ENCODE peak calls at places on chromosome 21, in six cellular contexts. K, R, Z, O, F and Q are unnamed samples.

GRCh38 chr21:38660333-38661295 is 145.1 kb upstream of the ETS2 start:
- DNase-seq in K (no peak), R (peak), Z (peak), O (no peak), F (peak), Q (peak)

GRCh38 chr21:31524140-31524539 is 135.4 kb upstream of the SOD1 start:
- DNase-seq in K (no peak), R (no peak), Z (no peak), O (no peak), F (no peak), Q (no peak)

GRCh38 chr21:42653492-42654061 is at the start of gene PDE9A:
- DNase-seq in K (no peak), R (no peak), Z (no peak), O (no peak), F (peak), Q (no peak)

GRCh38 chr21:33299181-33299752 is 25.5 kb upstream of the IFNAR1 start:
- DNase-seq in K (no peak), R (no peak), Z (no peak), O (no peak), F (no peak), Q (no peak)

GRCh38 chr21:25855591-25855990 is 120.8 kb downstream of the GABPA start:
- DNase-seq in K (peak), R (no peak), Z (no peak), O (no peak), F (no peak), Q (no peak)

GRCh38 chr21:37787456-37787855 is 128.8 kb downstream of the KCNJ6 start:
- DNase-seq in K (peak), R (no peak), Z (no peak), O (peak), F (no peak), Q (no peak)

GRCh38 chr21:19609611-19610010 is 1206.0 kb upstream of the TMPRSS15 start:
- DNase-seq in K (no peak), R (no peak), Z (no peak), O (peak), F (no peak), Q (no peak)

GRCh38 chr21:27571706-27572105 is 604.8 kb upstream of the ADAMTS5 start:
- DNase-seq in K (peak), R (no peak), Z (no peak), O (peak), F (no peak), Q (no peak)

GRCh38 chr21:42971897-42972275 is 2.5 kb upstream of the PKNOX1 start:
- DNase-seq in K (no peak), R (no peak), Z (no peak), O (no peak), F (no peak), Q (no peak)

GRCh38 chr21:34801519-34802132 is 132.8 kb downstream of the CLIC6 start:
- DNase-seq in K (no peak), R (no peak), Z (no peak), O (peak), F (peak), Q (no peak)
- TF ChIP-seq CTCF in K (peak), R (no peak), Z (peak), O (peak), F (peak), Q (peak)

GRCh38 chr21:34594566-34595234 is 20.2 kb downstream of the RCAN1 start:
- DNase-seq in K (no peak), R (no peak), Z (no peak), O (no peak), F (no peak), Q (no peak)
- TF ChIP-seq CTCF in K (no peak), R (no peak), Z (no peak), O (no peak), F (no peak), Q (no peak)

DNA sequence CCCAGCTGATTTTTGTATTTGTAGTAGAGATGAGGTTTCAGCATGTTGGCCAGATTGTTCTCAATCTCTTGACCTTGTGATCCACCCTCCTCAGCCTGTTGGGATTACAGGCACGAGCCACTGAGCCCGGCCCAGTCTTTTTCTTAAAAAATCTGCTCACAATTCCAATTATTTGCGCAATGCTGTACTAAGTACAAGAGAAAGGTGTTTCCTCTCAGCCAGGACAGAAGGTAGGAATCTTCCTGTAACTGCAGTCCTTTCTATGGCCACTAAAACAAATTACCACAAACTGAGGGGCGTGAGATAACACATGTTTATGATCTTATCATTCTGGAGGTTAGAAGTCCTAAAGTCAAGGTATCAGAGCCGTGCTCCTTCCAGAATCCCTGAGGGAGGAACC is 6.9 kb upstream of the CBR3 start:
- DNase-seq in K (no peak), R (no peak), Z (no peak), O (no peak), F (no peak), Q (no peak)
- TF ChIP-seq CTCF in K (no peak), R (no peak), Z (peak), O (no peak), F (no peak), Q (no peak)

GRCh38 chr21:29365636-29366305 is 67.0 kb downstream of the BACH1 start:
- DNase-seq in K (no peak), R (no peak), Z (no peak), O (no peak), F (no peak), Q (no peak)

GRCh38 chr21:29359718-29360117 is 61.0 kb downstream of the BACH1 start:
- DNase-seq in K (no peak), R (no peak), Z (no peak), O (no peak), F (no peak), Q (no peak)

GRCh38 chr21:29362758-29363157 is 64.0 kb downstream of the BACH1 start:
- DNase-seq in K (no peak), R (no peak), Z (no peak), O (no peak), F (no peak), Q (no peak)

GRCh38 chr21:29366532-29366931 is 67.8 kb downstream of the BACH1 start:
- DNase-seq in K (no peak), R (no peak), Z (no peak), O (no peak), F (no peak), Q (no peak)

GRCh38 chr21:29360799-29361765 is 62.4 kb downstream of the BACH1 start:
- DNase-seq in K (no peak), R (no peak), Z (no peak), O (no peak), F (peak), Q (no peak)
- TF ChIP-seq CTCF in K (no peak), R (no peak), Z (peak), O (no peak), F (peak), Q (peak)